ENCODE peak calls at places on chromosome 13, in five cellular contexts. One of them, this sample, is unnamed.

GRCh38 chr13:46516624-46517318 is 36.2 kb upstream of the LRCH1 start:
- DNase-seq in amniotic stem cell: no peak
- DNase-seq in mesendoderm: no peak
- DNase-seq in fibroblast of the conjunctiva: no peak
- DNase-seq in M059J: no peak
- DNase-seq in this sample: no peak

GRCh38 chr13:78595819-78596700 is 7.3 kb downstream of the POU4F1 start:
- DNase-seq in amniotic stem cell: no peak
- DNase-seq in M059J: peak
- DNase-seq in fibroblast of the conjunctiva: no peak
- DNase-seq in mesendoderm: peak
- DNase-seq in this sample: no peak

GRCh38 chr13:111639994-111640393 is 319.6 kb downstream of the TEX29 start:
- DNase-seq in M059J: peak
- DNase-seq in fibroblast of the conjunctiva: no peak
- DNase-seq in mesendoderm: no peak
- DNase-seq in amniotic stem cell: no peak
- DNase-seq in this sample: no peak

GRCh38 chr13:102902789-102903347 is 57.0 kb downstream of the ERCC5 start:
- DNase-seq in fibroblast of the conjunctiva: no peak
- DNase-seq in amniotic stem cell: no peak
- DNase-seq in M059J: no peak
- DNase-seq in mesendoderm: peak
- DNase-seq in this sample: no peak

GRCh38 chr13:66751691-66752090 is 478.4 kb downstream of the PCDH9 start:
- DNase-seq in amniotic stem cell: no peak
- DNase-seq in M059J: no peak
- DNase-seq in mesendoderm: no peak
- DNase-seq in fibroblast of the conjunctiva: no peak
- DNase-seq in this sample: no peak

GRCh38 chr13:80817979-80818378 is 477.1 kb upstream of the SPRY2 start:
- DNase-seq in amniotic stem cell: no peak
- DNase-seq in mesendoderm: no peak
- DNase-seq in M059J: no peak
- DNase-seq in fibroblast of the conjunctiva: no peak
- DNase-seq in this sample: no peak

GRCh38 chr13:107258599-107259187 is 690.8 kb upstream of the ARGLU1 start:
- DNase-seq in amniotic stem cell: peak
- DNase-seq in M059J: no peak
- DNase-seq in mesendoderm: no peak
- DNase-seq in fibroblast of the conjunctiva: no peak
- DNase-seq in this sample: no peak

GRCh38 chr13:39329182-39329639 is 273.8 kb downstream of the LHFPL6 start:
- DNase-seq in amniotic stem cell: no peak
- DNase-seq in fibroblast of the conjunctiva: no peak
- DNase-seq in M059J: no peak
- DNase-seq in mesendoderm: no peak
- DNase-seq in this sample: no peak

GRCh38 chr13:44422755-44423643 is 49.4 kb downstream of the SERP2 start:
- DNase-seq in mesendoderm: no peak
- DNase-seq in M059J: no peak
- DNase-seq in amniotic stem cell: no peak
- DNase-seq in fibroblast of the conjunctiva: no peak
- DNase-seq in this sample: no peak

GRCh38 chr13:94988654-94989053 is 276.3 kb upstream of the SOX21 start:
- DNase-seq in M059J: peak
- DNase-seq in mesendoderm: peak
- DNase-seq in amniotic stem cell: no peak
- DNase-seq in fibroblast of the conjunctiva: no peak
- DNase-seq in this sample: no peak

GRCh38 chr13:75581874-75582640 is 32.5 kb downstream of the UCHL3 start:
- DNase-seq in M059J: peak
- DNase-seq in amniotic stem cell: no peak
- DNase-seq in mesendoderm: no peak
- DNase-seq in fibroblast of the conjunctiva: no peak
- DNase-seq in this sample: peak

GRCh38 chr13:99322297-99323103 is 15.3 kb upstream of the GPR183 start:
- DNase-seq in M059J: peak
- DNase-seq in mesendoderm: peak
- DNase-seq in fibroblast of the conjunctiva: peak
- DNase-seq in amniotic stem cell: peak
- DNase-seq in this sample: peak

GRCh38 chr13:50715402-50716146 is 127.9 kb downstream of the DLEU7 start:
- DNase-seq in fibroblast of the conjunctiva: no peak
- DNase-seq in M059J: no peak
- DNase-seq in mesendoderm: no peak
- DNase-seq in amniotic stem cell: no peak
- DNase-seq in this sample: no peak

GRCh38 chr13:24007979-24008620 is 110.8 kb upstream of the C1QTNF9B start:
- DNase-seq in amniotic stem cell: no peak
- DNase-seq in mesendoderm: no peak
- DNase-seq in fibroblast of the conjunctiva: no peak
- DNase-seq in M059J: peak
- DNase-seq in this sample: no peak

GRCh38 chr13:40292108-40292507 is 374.3 kb downstream of the FOXO1 start:
- DNase-seq in amniotic stem cell: no peak
- DNase-seq in M059J: no peak
- DNase-seq in fibroblast of the conjunctiva: no peak
- DNase-seq in mesendoderm: no peak
- DNase-seq in this sample: no peak

GRCh38 chr13:57857945-57858344 is 226.4 kb downstream of the PCDH17 start:
- DNase-seq in M059J: no peak
- DNase-seq in fibroblast of the conjunctiva: no peak
- DNase-seq in amniotic stem cell: no peak
- DNase-seq in mesendoderm: no peak
- DNase-seq in this sample: no peak

GRCh38 chr13:24834902-24835510 is 71.0 kb downstream of the RNF17 start:
- DNase-seq in fibroblast of the conjunctiva: no peak
- DNase-seq in mesendoderm: peak
- DNase-seq in M059J: no peak
- DNase-seq in amniotic stem cell: no peak
- DNase-seq in this sample: no peak

GRCh38 chr13:74325106-74325505 is 190.9 kb upstream of the KLF12 start:
- DNase-seq in amniotic stem cell: peak
- DNase-seq in fibroblast of the conjunctiva: peak
- DNase-seq in M059J: peak
- DNase-seq in mesendoderm: no peak
- DNase-seq in this sample: peak

GRCh38 chr13:95292622-95293021 is 8.6 kb downstream of the ABCC4 start:
- DNase-seq in M059J: no peak
- DNase-seq in mesendoderm: no peak
- DNase-seq in fibroblast of the conjunctiva: no peak
- DNase-seq in amniotic stem cell: no peak
- DNase-seq in this sample: no peak

GRCh38 chr13:25922373-25922772 is 129.4 kb downstream of the SHISA2 start:
- DNase-seq in fibroblast of the conjunctiva: no peak
- DNase-seq in M059J: peak
- DNase-seq in mesendoderm: no peak
- DNase-seq in amniotic stem cell: no peak
- DNase-seq in this sample: no peak

GRCh38 chr13:87678353-87678752 is 7.2 kb downstream of the SLITRK5 start:
- DNase-seq in amniotic stem cell: no peak
- DNase-seq in mesendoderm: no peak
- DNase-seq in M059J: no peak
- DNase-seq in fibroblast of the conjunctiva: no peak
- DNase-seq in this sample: no peak

GRCh38 chr13:109883181-109884180 is 97.1 kb upstream of the IRS2 start:
- DNase-seq in M059J: no peak
- DNase-seq in fibroblast of the conjunctiva: no peak
- DNase-seq in mesendoderm: no peak
- DNase-seq in amniotic stem cell: no peak
- DNase-seq in this sample: no peak

GRCh38 chr13:67048084-67048792 is 181.9 kb downstream of the PCDH9 start:
- DNase-seq in amniotic stem cell: no peak
- DNase-seq in M059J: no peak
- DNase-seq in mesendoderm: no peak
- DNase-seq in fibroblast of the conjunctiva: no peak
- DNase-seq in this sample: peak

GRCh38 chr13:82370306-82370705 is 1512.0 kb downstream of the SLITRK1 start:
- DNase-seq in amniotic stem cell: no peak
- DNase-seq in fibroblast of the conjunctiva: no peak
- DNase-seq in M059J: peak
- DNase-seq in mesendoderm: peak
- DNase-seq in this sample: peak

GRCh38 chr13:98541211-98541610 is 35.7 kb downstream of the STK24 start:
- DNase-seq in amniotic stem cell: no peak
- DNase-seq in mesendoderm: no peak
- DNase-seq in fibroblast of the conjunctiva: no peak
- DNase-seq in M059J: no peak
- DNase-seq in this sample: no peak

GRCh38 chr13:88707652-88708051 is 1036.5 kb downstream of the SLITRK5 start:
- DNase-seq in mesendoderm: no peak
- DNase-seq in fibroblast of the conjunctiva: no peak
- DNase-seq in M059J: no peak
- DNase-seq in amniotic stem cell: no peak
- DNase-seq in this sample: no peak

GRCh38 chr13:69720278-69720983 is 387.2 kb upstream of the ATXN8OS start:
- DNase-seq in fibroblast of the conjunctiva: no peak
- DNase-seq in M059J: no peak
- DNase-seq in amniotic stem cell: no peak
- DNase-seq in mesendoderm: no peak
- DNase-seq in this sample: no peak

GRCh38 chr13:66915596-66916185 is 314.4 kb downstream of the PCDH9 start:
- DNase-seq in amniotic stem cell: no peak
- DNase-seq in mesendoderm: no peak
- DNase-seq in fibroblast of the conjunctiva: peak
- DNase-seq in M059J: no peak
- DNase-seq in this sample: peak

GRCh38 chr13:50805805-50806204 is 37.7 kb downstream of the DLEU7 start:
- DNase-seq in amniotic stem cell: no peak
- DNase-seq in M059J: no peak
- DNase-seq in fibroblast of the conjunctiva: no peak
- DNase-seq in mesendoderm: peak
- DNase-seq in this sample: no peak

GRCh38 chr13:105220886-105221285 is 1314.6 kb downstream of the EFNB2 start:
- DNase-seq in amniotic stem cell: no peak
- DNase-seq in M059J: peak
- DNase-seq in mesendoderm: peak
- DNase-seq in fibroblast of the conjunctiva: no peak
- DNase-seq in this sample: peak

GRCh38 chr13:33761744-33762143 is 56.2 kb upstream of the RFC3 start:
- DNase-seq in M059J: peak
- DNase-seq in mesendoderm: peak
- DNase-seq in amniotic stem cell: no peak
- DNase-seq in fibroblast of the conjunctiva: no peak
- DNase-seq in this sample: peak

GRCh38 chr13:46160474-46161066 is 21.4 kb downstream of the LCP1 start:
- DNase-seq in fibroblast of the conjunctiva: peak
- DNase-seq in M059J: peak
- DNase-seq in mesendoderm: peak
- DNase-seq in amniotic stem cell: peak
- DNase-seq in this sample: peak

GRCh38 chr13:47594833-47595232 is 406.2 kb downstream of the SUCLA2 start:
- DNase-seq in mesendoderm: peak
- DNase-seq in fibroblast of the conjunctiva: no peak
- DNase-seq in M059J: peak
- DNase-seq in amniotic stem cell: no peak
- DNase-seq in this sample: no peak

GRCh38 chr13:81106348-81106747 is 765.4 kb upstream of the SPRY2 start:
- DNase-seq in mesendoderm: no peak
- DNase-seq in fibroblast of the conjunctiva: no peak
- DNase-seq in amniotic stem cell: no peak
- DNase-seq in M059J: no peak
- DNase-seq in this sample: no peak

GRCh38 chr13:42333613-42334328 is 61.8 kb downstream of the AKAP11 start:
- DNase-seq in mesendoderm: peak
- DNase-seq in amniotic stem cell: peak
- DNase-seq in fibroblast of the conjunctiva: peak
- DNase-seq in M059J: peak
- DNase-seq in this sample: peak

GRCh38 chr13:39452412-39452811 is 150.6 kb downstream of the LHFPL6 start:
- DNase-seq in mesendoderm: peak
- DNase-seq in fibroblast of the conjunctiva: no peak
- DNase-seq in amniotic stem cell: no peak
- DNase-seq in M059J: no peak
- DNase-seq in this sample: peak

GRCh38 chr13:74825170-74825948 is 656.6 kb downstream of the TBC1D4 start:
- DNase-seq in amniotic stem cell: peak
- DNase-seq in fibroblast of the conjunctiva: peak
- DNase-seq in mesendoderm: no peak
- DNase-seq in M059J: peak
- DNase-seq in this sample: peak

GRCh38 chr13:42363941-42364612 is 92.1 kb downstream of the AKAP11 start:
- DNase-seq in amniotic stem cell: no peak
- DNase-seq in M059J: peak
- DNase-seq in fibroblast of the conjunctiva: no peak
- DNase-seq in mesendoderm: peak
- DNase-seq in this sample: no peak

GRCh38 chr13:41543664-41544300 is 86.4 kb downstream of the RGCC start:
- DNase-seq in M059J: no peak
- DNase-seq in mesendoderm: no peak
- DNase-seq in amniotic stem cell: no peak
- DNase-seq in fibroblast of the conjunctiva: no peak
- DNase-seq in this sample: peak

This sample was measured in astrocyte of the hippocampus.